ENCODE peak calls at places on chromosome 4, in nine cellular contexts. I, B, W, M, N, D, O, R and J are unnamed samples.

GRCh38 chr4:82784615-82785247 is 13.9 kb downstream of the SCD5 start:
- DNase-seq in I (no peak), B (no peak), W (no peak), M (no peak), N (peak; percentile 66), D (no peak), O (no peak), R (peak; percentile 74), J (no peak)

GRCh38 chr4:162347492-162348213 is 183.9 kb upstream of the FSTL5 start:
- DNase-seq in I (no peak), B (peak; percentile 5), W (peak; percentile 39), M (no peak), N (no peak), D (no peak), O (no peak), R (no peak), J (no peak)

GRCh38 chr4:7546809-7547367 is 112.2 kb upstream of the PSAPL1 start:
- DNase-seq in I (no peak), B (no peak), W (no peak), M (no peak), N (peak; percentile 3), D (no peak), O (no peak), R (no peak), J (no peak)

GRCh38 chr4:173391691-173392090 is 7.2 kb downstream of the SCRG1 start:
- DNase-seq in I (no peak), B (no peak), W (no peak), M (no peak), N (no peak), D (no peak), O (no peak), R (no peak), J (no peak)

GRCh38 chr4:26812049-26812729 is 48.5 kb upstream of the STIM2 start:
- DNase-seq in I (no peak), B (peak; percentile 18), W (no peak), M (no peak), N (peak; percentile 36), D (no peak), O (no peak), R (peak; percentile 28), J (no peak)

GRCh38 chr4:102501176-102501634 is at the start of gene NFKB1:
- DNase-seq in I (peak; percentile 94), B (peak; percentile 59), W (no peak), M (no peak), N (peak; percentile 90), D (peak; percentile 72), O (peak; percentile 43), R (peak; percentile 89), J (no peak)

GRCh38 chr4:176230827-176231226 is 35.4 kb upstream of the SPATA4 start:
- DNase-seq in I (no peak), B (no peak), W (no peak), M (no peak), N (no peak), D (no peak), O (no peak), R (no peak), J (no peak)

GRCh38 chr4:186074189-186074588 is 5.2 kb downstream of the TLR3 start:
- DNase-seq in I (peak; percentile 73), B (no peak), W (no peak), M (no peak), N (no peak), D (no peak), O (no peak), R (no peak), J (no peak)

GRCh38 chr4:133151301-133151680 is 2.2 kb downstream of the PCDH10 start:
- DNase-seq in I (no peak), B (peak; percentile 25), W (peak; percentile 83), M (peak; percentile 68), N (no peak), D (peak; percentile 17), O (peak; percentile 57), R (peak; percentile 31), J (no peak)

GRCh38 chr4:119281374-119281773 is 40.6 kb downstream of the FABP2 start:
- DNase-seq in I (no peak), B (no peak), W (no peak), M (no peak), N (no peak), D (no peak), O (no peak), R (peak; percentile 37), J (no peak)

GRCh38 chr4:119286377-119287002 is 35.4 kb downstream of the FABP2 start:
- DNase-seq in I (no peak), B (peak; percentile 13), W (no peak), M (no peak), N (peak; percentile 90), D (peak; percentile 25), O (no peak), R (peak; percentile 88), J (no peak)

GRCh38 chr4:119289313-119289712 is 32.6 kb downstream of the FABP2 start:
- DNase-seq in I (no peak), B (no peak), W (no peak), M (no peak), N (no peak), D (no peak), O (no peak), R (no peak), J (no peak)

GRCh38 chr4:119290598-119290997 is 31.3 kb downstream of the FABP2 start:
- DNase-seq in I (no peak), B (no peak), W (no peak), M (no peak), N (no peak), D (no peak), O (no peak), R (no peak), J (no peak)

DNA sequence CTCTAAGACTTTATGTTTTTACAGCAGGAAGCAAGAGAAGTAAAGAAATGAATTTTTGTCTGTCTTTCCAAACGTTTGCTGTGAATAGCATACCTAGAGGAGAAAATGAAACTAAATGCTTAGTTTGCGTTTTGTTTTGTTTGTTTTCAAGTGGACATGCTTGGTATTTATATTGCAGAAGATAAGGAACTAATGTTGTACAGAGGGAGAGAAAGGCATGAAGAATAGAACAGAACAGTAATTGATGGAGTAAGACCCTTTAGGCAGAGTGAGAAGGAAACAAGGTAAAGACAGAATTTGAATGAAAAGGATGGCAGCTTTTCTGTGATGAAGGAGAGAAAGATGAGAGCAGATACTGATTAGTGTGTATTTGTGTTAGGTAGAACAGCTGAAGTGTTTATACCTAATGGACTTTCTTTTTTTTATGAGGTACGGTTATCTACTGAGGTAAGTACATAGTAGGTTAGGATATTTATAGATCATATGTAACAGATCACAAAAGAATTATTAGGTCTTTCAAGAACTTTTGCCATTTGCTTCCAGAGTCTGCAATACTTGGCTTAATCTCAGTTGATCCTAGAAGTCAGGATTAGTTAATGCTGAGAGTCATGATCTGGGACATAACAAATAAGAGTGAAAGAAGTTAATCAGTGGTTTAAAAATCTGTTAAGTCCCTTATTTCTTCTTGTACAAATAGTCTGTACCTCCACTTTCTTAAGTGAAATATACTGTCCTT is 36.9 kb downstream of the FABP2 start:
- DNase-seq in I (no peak), B (no peak), W (no peak), M (no peak), N (peak; percentile 49), D (no peak), O (no peak), R (peak; percentile 36), J (no peak)
- TF ChIP-seq CTCF in I (peak; percentile 36), B (no peak), W (no peak), M (no peak), N (no peak), D (peak; percentile 42), O (no peak), R (peak; percentile 4), J (no peak)

DNA sequence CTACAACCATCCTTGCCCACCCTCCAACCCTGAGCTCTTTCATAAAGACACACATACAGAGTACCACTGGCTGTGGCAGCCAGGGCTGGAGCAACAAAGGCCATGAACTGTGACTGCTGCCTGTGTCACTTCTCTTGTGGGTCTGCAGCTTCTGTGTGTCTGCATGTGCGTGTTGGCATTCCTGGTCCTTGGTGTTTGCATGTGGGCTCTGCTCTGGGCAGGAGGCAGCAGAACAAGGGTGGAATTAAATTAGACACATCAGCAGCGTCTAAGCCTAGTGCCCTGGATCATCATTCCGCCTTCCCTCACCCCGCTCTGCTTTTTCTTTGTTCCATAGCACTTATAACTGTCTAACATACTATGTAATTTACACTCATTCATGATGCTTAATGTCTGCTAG is 157.7 kb downstream of the MGST2 start:
- DNase-seq in I (no peak), B (no peak), W (no peak), M (no peak), N (no peak), D (no peak), O (no peak), R (no peak), J (no peak)
- TF ChIP-seq CTCF in I (no peak), B (no peak), W (no peak), M (no peak), N (no peak), D (no peak), O (no peak), R (no peak), J (no peak)

DNA sequence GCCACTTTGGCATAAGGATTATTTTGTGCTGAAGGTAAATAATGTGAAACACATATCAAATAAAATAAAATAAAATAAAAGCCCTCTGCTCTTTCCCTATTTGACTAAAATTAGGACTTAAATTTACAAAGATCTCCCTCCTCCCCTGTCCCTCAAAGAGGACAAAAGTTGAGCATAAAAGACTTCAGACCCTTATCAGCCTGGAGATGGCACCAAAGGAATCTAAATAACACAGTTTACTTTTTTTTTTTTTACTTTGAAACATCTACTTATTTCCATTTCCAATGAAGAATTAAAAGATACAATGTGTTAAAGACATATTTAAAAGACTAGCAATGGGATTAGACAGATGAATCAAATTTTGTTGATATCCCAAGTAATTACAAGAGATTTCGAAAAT is 89.7 kb downstream of the EPHA5 start:
- DNase-seq in I (no peak), B (no peak), W (no peak), M (no peak), N (peak; percentile 32), D (no peak), O (no peak), R (peak; percentile 27), J (no peak)
- TF ChIP-seq CTCF in I (no peak), B (no peak), W (no peak), M (peak; percentile 33), N (no peak), D (no peak), O (no peak), R (no peak), J (no peak)

GRCh38 chr4:10891866-10892265 is 207.3 kb upstream of the CLNK start:
- DNase-seq in I (no peak), B (no peak), W (no peak), M (no peak), N (no peak), D (no peak), O (no peak), R (no peak), J (no peak)

GRCh38 chr4:10897076-10897475 is 212.5 kb upstream of the CLNK start:
- DNase-seq in I (no peak), B (no peak), W (no peak), M (no peak), N (no peak), D (no peak), O (no peak), R (no peak), J (no peak)

GRCh38 chr4:10898072-10898471 is 213.5 kb upstream of the CLNK start:
- DNase-seq in I (no peak), B (no peak), W (no peak), M (no peak), N (no peak), D (no peak), O (no peak), R (no peak), J (no peak)

GRCh38 chr4:10889819-10890218 is 205.3 kb upstream of the CLNK start:
- DNase-seq in I (no peak), B (no peak), W (no peak), M (no peak), N (no peak), D (no peak), O (no peak), R (no peak), J (no peak)

GRCh38 chr4:10893417-10893816 is 208.8 kb upstream of the CLNK start:
- DNase-seq in I (no peak), B (no peak), W (no peak), M (no peak), N (no peak), D (no peak), O (no peak), R (no peak), J (no peak)
- TF ChIP-seq CTCF in I (no peak), B (no peak), W (no peak), M (peak; percentile 68), N (peak; percentile 26), D (no peak), O (no peak), R (peak; percentile 50), J (peak; percentile 54)